ENCODE peak calls at places on chromosomes 13 and 19, in five cellular contexts. One of them, this sample, is unnamed. For H3K4me1, the result is how much of the 10 kb centered on the place peaks cover.

GRCh38 chr13:98641075-98641474 is 64.2 kb upstream of the STK24 start:
- DNase-seq in heart right ventricle: no peak
- DNase-seq in ovary: no peak
- DNase-seq in cardiac muscle cell: no peak
- DNase-seq in tibial nerve: no peak
- DNase-seq in this sample: peak

GRCh38 chr19:4575978-4576933 is 16.8 kb upstream of the SEMA6B start:
- DNase-seq in ovary: peak
- DNase-seq in cardiac muscle cell: peak
- DNase-seq in tibial nerve: peak
- DNase-seq in heart right ventricle: peak
- DNase-seq in this sample: peak

GRCh38 chr19:31350693-31351211 is 1.5 kb upstream of the TSHZ3 start:
- DNase-seq in heart right ventricle: peak
- DNase-seq in cardiac muscle cell: peak
- DNase-seq in tibial nerve: no peak
- DNase-seq in ovary: peak
- DNase-seq in this sample: peak

GRCh38 chr19:14611051-14611450 is 28.2 kb downstream of the CLEC17A start:
- DNase-seq in tibial nerve: no peak
- DNase-seq in cardiac muscle cell: no peak
- DNase-seq in heart right ventricle: no peak
- DNase-seq in ovary: no peak
- DNase-seq in this sample: no peak

GRCh38 chr13:76991432-76991795 is 467 bp upstream of the CLN5 start:
- DNase-seq in ovary: no peak
- DNase-seq in cardiac muscle cell: no peak
- DNase-seq in heart right ventricle: no peak
- DNase-seq in tibial nerve: no peak
- DNase-seq in this sample: no peak

GRCh38 chr19:16831531-16831930 is 2.3 kb downstream of the SIN3B start:
- DNase-seq in tibial nerve: no peak
- DNase-seq in heart right ventricle: no peak
- DNase-seq in ovary: no peak
- DNase-seq in cardiac muscle cell: no peak
- DNase-seq in this sample: no peak

GRCh38 chr19:3304871-3305423 is 61.4 kb upstream of the NFIC start:
- DNase-seq in ovary: peak
- DNase-seq in tibial nerve: peak
- DNase-seq in heart right ventricle: peak
- DNase-seq in cardiac muscle cell: peak
- DNase-seq in this sample: peak

GRCh38 chr19:17281391-17282304 is at the start of gene ANKLE1:
- DNase-seq in ovary: peak
- DNase-seq in cardiac muscle cell: peak
- DNase-seq in tibial nerve: no peak
- DNase-seq in heart right ventricle: no peak
- DNase-seq in this sample: peak

GRCh38 chr13:48778551-48779088 is 124.9 kb downstream of the CYSLTR2 start:
- DNase-seq in ovary: no peak
- DNase-seq in heart right ventricle: no peak
- DNase-seq in cardiac muscle cell: no peak
- DNase-seq in tibial nerve: no peak
- DNase-seq in this sample: no peak

GRCh38 chr13:98508280-98509074 is 68.4 kb downstream of the STK24 start:
- DNase-seq in cardiac muscle cell: peak
- DNase-seq in heart right ventricle: no peak
- DNase-seq in tibial nerve: no peak
- DNase-seq in ovary: no peak
- DNase-seq in this sample: no peak

GRCh38 chr19:16564842-16565241 is 7.4 kb downstream of the SLC35E1 start:
- DNase-seq in tibial nerve: no peak
- DNase-seq in heart right ventricle: no peak
- DNase-seq in cardiac muscle cell: no peak
- DNase-seq in ovary: no peak
- DNase-seq in this sample: no peak

GRCh38 chr19:18304194-18304495 is 18.7 kb downstream of the LSM4 start:
- DNase-seq in heart right ventricle: no peak
- DNase-seq in ovary: no peak
- DNase-seq in tibial nerve: no peak
- DNase-seq in cardiac muscle cell: no peak
- DNase-seq in this sample: no peak

GRCh38 chr13:33494596-33495214 is 209.2 kb upstream of the STARD13 start:
- DNase-seq in heart right ventricle: no peak
- DNase-seq in cardiac muscle cell: peak
- DNase-seq in ovary: no peak
- DNase-seq in tibial nerve: no peak
- DNase-seq in this sample: no peak

GRCh38 chr19:1691589-1692290 is 39.3 kb upstream of the TCF3 start:
- DNase-seq in heart right ventricle: no peak
- DNase-seq in tibial nerve: no peak
- DNase-seq in ovary: no peak
- DNase-seq in cardiac muscle cell: no peak
- DNase-seq in this sample: no peak

GRCh38 chr13:31521466-31521865 is 217.9 kb upstream of the RXFP2 start:
- DNase-seq in cardiac muscle cell: peak
- DNase-seq in heart right ventricle: no peak
- DNase-seq in tibial nerve: no peak
- DNase-seq in ovary: no peak
- DNase-seq in this sample: no peak

GRCh38 chr19:54114340-54114826 is 1.1 kb downstream of the TFPT start:
- DNase-seq in heart right ventricle: peak
- DNase-seq in tibial nerve: no peak
- DNase-seq in ovary: peak
- DNase-seq in cardiac muscle cell: peak
- DNase-seq in this sample: no peak

DNA sequence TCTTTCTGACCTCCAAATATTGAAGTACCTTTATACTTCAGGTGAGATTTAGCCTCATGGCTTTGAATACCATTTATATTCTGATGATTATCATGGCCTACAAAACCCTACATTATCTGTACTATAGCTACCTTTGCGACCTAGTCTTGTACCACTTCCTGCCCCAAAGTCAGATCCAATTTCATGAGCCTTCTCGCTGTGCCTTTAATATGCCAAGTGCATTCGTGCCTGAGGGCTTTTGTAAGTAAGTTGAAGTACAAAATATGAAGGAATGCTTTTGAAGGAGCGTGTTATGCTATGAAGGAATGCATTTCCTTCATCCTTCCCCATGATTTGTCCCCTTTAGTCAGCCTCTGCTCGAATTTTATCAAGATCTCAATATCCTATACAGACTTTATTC is 9.3 kb upstream of the RASL11A start:
- DNase-seq in ovary: no peak
- DNase-seq in tibial nerve: no peak
- DNase-seq in cardiac muscle cell: no peak
- DNase-seq in heart right ventricle: no peak
- DNase-seq in this sample: no peak
- H3K4me1 ChIP-seq in ovary: under half
- H3K4me1 ChIP-seq in tibial nerve: under half
- H3K4me1 ChIP-seq in cardiac muscle cell: under half
- H3K4me1 ChIP-seq in heart right ventricle: half or more
- H3K4me1 ChIP-seq in this sample: under half

GRCh38 chr19:8664671-8665057 is 33.9 kb downstream of the ACTL9 start:
- DNase-seq in tibial nerve: no peak
- DNase-seq in ovary: no peak
- DNase-seq in heart right ventricle: no peak
- DNase-seq in cardiac muscle cell: no peak
- DNase-seq in this sample: no peak

GRCh38 chr19:8662263-8662662 is 31.8 kb downstream of the NFILZ start:
- DNase-seq in ovary: no peak
- DNase-seq in tibial nerve: no peak
- DNase-seq in heart right ventricle: no peak
- DNase-seq in cardiac muscle cell: no peak
- DNase-seq in this sample: no peak

GRCh38 chr19:8663920-8664670 is 33.7 kb downstream of the NFILZ start:
- DNase-seq in ovary: no peak
- DNase-seq in cardiac muscle cell: no peak
- DNase-seq in tibial nerve: no peak
- DNase-seq in heart right ventricle: no peak
- DNase-seq in this sample: no peak

GRCh38 chr19:8665468-8666213 is 33.0 kb downstream of the ACTL9 start:
- DNase-seq in cardiac muscle cell: no peak
- DNase-seq in ovary: no peak
- DNase-seq in tibial nerve: no peak
- DNase-seq in heart right ventricle: no peak
- DNase-seq in this sample: no peak

DNA sequence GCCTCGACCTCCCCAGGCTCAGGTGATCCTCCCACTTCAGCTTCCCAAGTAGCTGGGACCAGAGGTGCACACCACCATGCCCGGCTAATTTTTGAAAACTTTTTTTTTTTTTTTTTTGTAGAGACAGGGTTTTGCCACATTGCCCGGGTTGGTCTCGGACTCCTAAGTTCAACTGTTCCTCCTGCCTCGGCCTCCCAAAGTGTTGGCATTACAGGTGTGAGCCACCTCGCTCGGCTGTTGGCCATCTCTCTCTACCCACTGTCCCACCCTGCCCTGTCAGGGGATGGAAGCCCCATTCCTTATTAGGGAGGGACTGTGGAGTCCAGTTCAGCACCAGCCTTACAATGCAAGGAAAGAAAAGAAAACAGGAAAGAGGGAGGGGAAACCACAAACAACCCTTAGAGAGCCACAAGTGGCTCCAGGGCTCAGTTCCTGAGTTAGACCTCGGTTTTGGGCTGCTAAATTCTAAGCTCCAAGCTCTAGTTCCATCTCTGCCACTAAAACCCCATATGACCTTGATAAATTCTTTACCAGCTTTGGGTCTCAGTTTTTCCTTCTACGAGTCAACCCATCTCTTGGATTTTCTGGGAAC is 31.7 kb downstream of the ACTL9 start:
- DNase-seq in heart right ventricle: no peak
- DNase-seq in tibial nerve: no peak
- DNase-seq in cardiac muscle cell: no peak
- DNase-seq in ovary: no peak
- DNase-seq in this sample: no peak
- H3K4me1 ChIP-seq in heart right ventricle: under half
- H3K4me1 ChIP-seq in tibial nerve: under half
- H3K4me1 ChIP-seq in cardiac muscle cell: under half
- H3K4me1 ChIP-seq in ovary: under half
- H3K4me1 ChIP-seq in this sample: under half

GRCh38 chr19:34263745-34264237 is 9.4 kb downstream of the GARRE1 start:
- DNase-seq in ovary: no peak
- DNase-seq in tibial nerve: no peak
- DNase-seq in heart right ventricle: no peak
- DNase-seq in cardiac muscle cell: no peak
- DNase-seq in this sample: no peak

GRCh38 chr19:34265221-34265650 is 10.9 kb downstream of the GARRE1 start:
- DNase-seq in heart right ventricle: peak
- DNase-seq in cardiac muscle cell: no peak
- DNase-seq in tibial nerve: no peak
- DNase-seq in ovary: no peak
- DNase-seq in this sample: no peak

GRCh38 chr19:34259367-34259865 is 5.1 kb downstream of the GARRE1 start:
- DNase-seq in ovary: no peak
- DNase-seq in heart right ventricle: no peak
- DNase-seq in tibial nerve: no peak
- DNase-seq in cardiac muscle cell: no peak
- DNase-seq in this sample: no peak

GRCh38 chr19:34260771-34261173 is 6.4 kb downstream of the GARRE1 start:
- DNase-seq in ovary: no peak
- DNase-seq in tibial nerve: no peak
- DNase-seq in cardiac muscle cell: peak
- DNase-seq in heart right ventricle: no peak
- DNase-seq in this sample: no peak

GRCh38 chr19:34261335-34262109 is 7.2 kb downstream of the GARRE1 start:
- DNase-seq in ovary: no peak
- DNase-seq in tibial nerve: no peak
- DNase-seq in cardiac muscle cell: no peak
- DNase-seq in heart right ventricle: no peak
- DNase-seq in this sample: no peak
- H3K4me1 ChIP-seq in ovary: under half
- H3K4me1 ChIP-seq in tibial nerve: under half
- H3K4me1 ChIP-seq in cardiac muscle cell: under half
- H3K4me1 ChIP-seq in heart right ventricle: under half
- H3K4me1 ChIP-seq in this sample: under half

GRCh38 chr19:56973713-56974553 is 133.4 kb upstream of the PEG3 start:
- DNase-seq in heart right ventricle: no peak
- DNase-seq in cardiac muscle cell: no peak
- DNase-seq in tibial nerve: no peak
- DNase-seq in ovary: peak
- DNase-seq in this sample: no peak
- H3K4me1 ChIP-seq in heart right ventricle: under half
- H3K4me1 ChIP-seq in cardiac muscle cell: under half
- H3K4me1 ChIP-seq in tibial nerve: under half
- H3K4me1 ChIP-seq in ovary: half or more
- H3K4me1 ChIP-seq in this sample: under half

DNA sequence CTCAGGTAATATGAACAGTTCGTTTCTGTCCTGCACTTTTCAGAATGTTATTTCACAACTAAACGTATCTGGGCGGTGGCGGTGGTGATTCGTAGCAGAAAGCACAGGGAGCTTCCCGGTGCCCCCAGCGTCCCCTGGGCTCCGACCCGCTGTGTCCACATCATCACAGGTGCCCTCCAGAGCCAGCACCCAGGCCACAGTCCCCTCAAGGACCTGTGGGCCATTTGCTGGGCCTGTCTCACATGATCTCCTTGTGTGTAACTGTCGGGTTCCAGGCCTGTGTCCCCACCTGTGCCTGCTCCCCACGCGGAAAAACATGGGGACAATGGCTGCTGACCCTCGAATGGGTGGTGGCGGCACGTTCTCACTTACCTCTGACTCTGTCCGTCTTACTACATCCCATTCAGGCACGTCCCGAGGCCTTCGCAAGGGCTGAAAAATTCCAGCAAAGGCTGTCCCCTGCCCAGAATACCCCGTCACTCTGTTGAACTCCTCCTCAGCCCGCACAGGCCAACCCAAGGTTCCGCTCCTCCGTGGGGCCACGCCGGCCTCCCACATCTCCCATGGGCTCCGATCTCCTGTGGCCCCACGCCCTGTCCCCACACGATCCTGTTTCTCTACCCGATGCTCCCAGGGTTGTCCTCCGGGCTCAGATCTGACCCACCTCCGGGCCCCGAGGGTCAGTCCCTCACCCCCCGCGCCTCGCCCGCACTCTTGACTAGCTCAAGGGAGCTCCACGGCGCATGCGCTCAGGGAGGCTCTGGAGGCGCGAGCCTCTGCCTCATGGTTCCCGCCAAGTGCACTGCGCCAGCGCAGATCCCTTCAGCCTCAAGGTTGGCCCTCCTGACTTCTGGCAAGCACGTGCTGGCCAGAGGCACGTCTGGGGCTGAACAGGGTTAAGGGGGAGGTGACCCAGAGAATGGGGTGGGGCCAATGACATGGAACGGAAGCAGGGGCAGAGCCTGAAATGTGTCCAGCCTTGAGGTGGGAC is 21.2 kb downstream of the DEDD2 start:
- DNase-seq in heart right ventricle: no peak
- DNase-seq in cardiac muscle cell: no peak
- DNase-seq in tibial nerve: no peak
- DNase-seq in ovary: no peak
- DNase-seq in this sample: no peak
- H3K4me1 ChIP-seq in heart right ventricle: half or more
- H3K4me1 ChIP-seq in cardiac muscle cell: under half
- H3K4me1 ChIP-seq in tibial nerve: under half
- H3K4me1 ChIP-seq in ovary: under half
- H3K4me1 ChIP-seq in this sample: under half